ENCODE peak calls at places on chromosomes 13 and 19, in ten cellular contexts. One of them, this sample, is unnamed.

GRCh38 chr19:10306327-10306726 is 3.3 kb downstream of the ZGLP1 start:
- DNase-seq in GM04504: no peak
- DNase-seq in astrocyte of the spinal cord: no peak
- DNase-seq in Calu3: no peak
- DNase-seq in iPS DF 6.9: no peak
- DNase-seq in EL: no peak
- DNase-seq in HS-27A: no peak
- DNase-seq in cardiac fibroblast: no peak
- DNase-seq in glutamatergic neuron: no peak
- DNase-seq in smooth muscle cell of the brain vasculature: no peak
- DNase-seq in this sample: no peak

GRCh38 chr19:18504886-18505610 is 16.8 kb downstream of the ELL start:
- DNase-seq in GM04504: no peak
- DNase-seq in astrocyte of the spinal cord: no peak
- DNase-seq in Calu3: no peak
- DNase-seq in iPS DF 6.9: no peak
- DNase-seq in EL: no peak
- DNase-seq in HS-27A: no peak
- DNase-seq in cardiac fibroblast: no peak
- DNase-seq in glutamatergic neuron: no peak
- DNase-seq in smooth muscle cell of the brain vasculature: no peak
- DNase-seq in this sample: no peak

GRCh38 chr19:44303976-44304568 is 753 bp downstream of the ZNF235 start:
- DNase-seq in GM04504: peak; percentile 32
- DNase-seq in astrocyte of the spinal cord: peak; percentile 55
- DNase-seq in Calu3: no peak
- DNase-seq in iPS DF 6.9: no peak
- DNase-seq in EL: peak; percentile 54
- DNase-seq in HS-27A: peak; percentile 23
- DNase-seq in cardiac fibroblast: no peak
- DNase-seq in glutamatergic neuron: no peak
- DNase-seq in smooth muscle cell of the brain vasculature: no peak
- DNase-seq in this sample: peak; percentile 15

GRCh38 chr13:110714798-110715394 is 1.4 kb downstream of the ING1 start:
- DNase-seq in GM04504: no peak
- DNase-seq in astrocyte of the spinal cord: peak; percentile 47
- DNase-seq in Calu3: no peak
- DNase-seq in iPS DF 6.9: no peak
- DNase-seq in EL: no peak
- DNase-seq in HS-27A: no peak
- DNase-seq in cardiac fibroblast: peak; percentile 44
- DNase-seq in glutamatergic neuron: peak; percentile 67
- DNase-seq in smooth muscle cell of the brain vasculature: no peak
- DNase-seq in this sample: no peak

GRCh38 chr19:35365303-35365702 is 5.6 kb upstream of the GPR42 start:
- DNase-seq in GM04504: no peak
- DNase-seq in astrocyte of the spinal cord: no peak
- DNase-seq in Calu3: no peak
- DNase-seq in iPS DF 6.9: no peak
- DNase-seq in EL: no peak
- DNase-seq in HS-27A: no peak
- DNase-seq in cardiac fibroblast: no peak
- DNase-seq in glutamatergic neuron: no peak
- DNase-seq in smooth muscle cell of the brain vasculature: no peak
- DNase-seq in this sample: no peak

GRCh38 chr13:107365466-107366215 is 797.7 kb upstream of the ARGLU1 start:
- DNase-seq in GM04504: no peak
- DNase-seq in astrocyte of the spinal cord: peak; percentile 39
- DNase-seq in Calu3: no peak
- DNase-seq in iPS DF 6.9: no peak
- DNase-seq in EL: no peak
- DNase-seq in HS-27A: no peak
- DNase-seq in cardiac fibroblast: no peak
- DNase-seq in glutamatergic neuron: no peak
- DNase-seq in smooth muscle cell of the brain vasculature: no peak
- DNase-seq in this sample: no peak

GRCh38 chr19:33514885-33515485 is 6.6 kb downstream of the PEPD start:
- DNase-seq in GM04504: no peak
- DNase-seq in astrocyte of the spinal cord: no peak
- DNase-seq in Calu3: no peak
- DNase-seq in iPS DF 6.9: no peak
- DNase-seq in EL: peak; percentile 71
- DNase-seq in HS-27A: no peak
- DNase-seq in cardiac fibroblast: peak; percentile 28
- DNase-seq in glutamatergic neuron: peak; percentile 49
- DNase-seq in smooth muscle cell of the brain vasculature: no peak
- DNase-seq in this sample: no peak

GRCh38 chr13:32426191-32426980 is 1.5 kb downstream of the N4BP2L1 start:
- DNase-seq in GM04504: no peak
- DNase-seq in astrocyte of the spinal cord: no peak
- DNase-seq in Calu3: no peak
- DNase-seq in iPS DF 6.9: no peak
- DNase-seq in EL: peak; percentile 28
- DNase-seq in HS-27A: no peak
- DNase-seq in cardiac fibroblast: peak; percentile 34
- DNase-seq in glutamatergic neuron: no peak
- DNase-seq in smooth muscle cell of the brain vasculature: no peak
- DNase-seq in this sample: no peak

GRCh38 chr19:16957151-16957662 is 68.4 kb downstream of the F2RL3 start:
- DNase-seq in GM04504: no peak
- DNase-seq in astrocyte of the spinal cord: peak; percentile 1
- DNase-seq in Calu3: peak; percentile 39
- DNase-seq in iPS DF 6.9: no peak
- DNase-seq in EL: no peak
- DNase-seq in HS-27A: no peak
- DNase-seq in cardiac fibroblast: peak; percentile 73
- DNase-seq in glutamatergic neuron: no peak
- DNase-seq in smooth muscle cell of the brain vasculature: no peak
- DNase-seq in this sample: no peak

GRCh38 chr13:113364371-113364932 is 522 bp upstream of the GRTP1 start:
- DNase-seq in GM04504: no peak
- DNase-seq in astrocyte of the spinal cord: no peak
- DNase-seq in Calu3: no peak
- DNase-seq in iPS DF 6.9: no peak
- DNase-seq in EL: no peak
- DNase-seq in HS-27A: no peak
- DNase-seq in cardiac fibroblast: no peak
- DNase-seq in glutamatergic neuron: peak; percentile 50
- DNase-seq in smooth muscle cell of the brain vasculature: no peak
- DNase-seq in this sample: no peak

GRCh38 chr13:74168263-74168675 is 34.1 kb upstream of the KLF12 start:
- DNase-seq in GM04504: no peak
- DNase-seq in astrocyte of the spinal cord: no peak
- DNase-seq in Calu3: no peak
- DNase-seq in iPS DF 6.9: no peak
- DNase-seq in EL: no peak
- DNase-seq in HS-27A: no peak
- DNase-seq in cardiac fibroblast: no peak
- DNase-seq in glutamatergic neuron: no peak
- DNase-seq in smooth muscle cell of the brain vasculature: no peak
- DNase-seq in this sample: no peak

GRCh38 chr13:52411629-52412028 is 5.7 kb upstream of the THSD1 start:
- DNase-seq in GM04504: peak; percentile 34
- DNase-seq in astrocyte of the spinal cord: peak; percentile 49
- DNase-seq in Calu3: peak; percentile 24
- DNase-seq in iPS DF 6.9: no peak
- DNase-seq in EL: peak; percentile 23
- DNase-seq in HS-27A: no peak
- DNase-seq in cardiac fibroblast: peak; percentile 71
- DNase-seq in glutamatergic neuron: no peak
- DNase-seq in smooth muscle cell of the brain vasculature: no peak
- DNase-seq in this sample: no peak

GRCh38 chr19:45051929-45052579 is 13.2 kb downstream of the CLASRP start:
- DNase-seq in GM04504: no peak
- DNase-seq in astrocyte of the spinal cord: no peak
- DNase-seq in Calu3: no peak
- DNase-seq in iPS DF 6.9: no peak
- DNase-seq in EL: no peak
- DNase-seq in HS-27A: no peak
- DNase-seq in cardiac fibroblast: no peak
- DNase-seq in glutamatergic neuron: no peak
- DNase-seq in smooth muscle cell of the brain vasculature: no peak
- DNase-seq in this sample: no peak

GRCh38 chr13:80022146-80022545 is 318.8 kb downstream of the SPRY2 start:
- DNase-seq in GM04504: no peak
- DNase-seq in astrocyte of the spinal cord: no peak
- DNase-seq in Calu3: no peak
- DNase-seq in iPS DF 6.9: no peak
- DNase-seq in EL: no peak
- DNase-seq in HS-27A: no peak
- DNase-seq in cardiac fibroblast: no peak
- DNase-seq in glutamatergic neuron: no peak
- DNase-seq in smooth muscle cell of the brain vasculature: no peak
- DNase-seq in this sample: no peak

GRCh38 chr13:36101157-36101556 is 30.0 kb downstream of the DCLK1 start:
- DNase-seq in GM04504: no peak
- DNase-seq in astrocyte of the spinal cord: no peak
- DNase-seq in Calu3: no peak
- DNase-seq in iPS DF 6.9: no peak
- DNase-seq in EL: no peak
- DNase-seq in HS-27A: no peak
- DNase-seq in cardiac fibroblast: no peak
- DNase-seq in glutamatergic neuron: no peak
- DNase-seq in smooth muscle cell of the brain vasculature: no peak
- DNase-seq in this sample: no peak

GRCh38 chr19:38849746-38850230 is at the start of gene HNRNPL:
- DNase-seq in GM04504: no peak
- DNase-seq in astrocyte of the spinal cord: no peak
- DNase-seq in Calu3: no peak
- DNase-seq in iPS DF 6.9: no peak
- DNase-seq in EL: no peak
- DNase-seq in HS-27A: no peak
- DNase-seq in cardiac fibroblast: no peak
- DNase-seq in glutamatergic neuron: peak; percentile 99
- DNase-seq in smooth muscle cell of the brain vasculature: no peak
- DNase-seq in this sample: no peak

This sample was measured in astrocyte of the cerebellum.